ENCODE peak calls at places on chromosomes 3 and 15, in eight cellular contexts. S, Q, D, N, Z, P, J and V are unnamed samples. For H3K27me3 and H3K36me3, the result is how much of the 10 kb centered on the place peaks cover.

GRCh38 chr3:122893282-122893681 is 98.4 kb downstream of the SLC49A4 start:
- DNase-seq in J (no peak), P (no peak), D (no peak), Q (no peak), Z (no peak), N (peak), S (no peak), V (no peak)

GRCh38 chr3:184145120-184145524 is 10.0 kb downstream of the EIF2B5 start:
- DNase-seq in Z (peak), J (peak), D (peak), N (peak), S (no peak), P (no peak), Q (peak), V (peak)

GRCh38 chr3:127288921-127289645 is 1.2 kb upstream of the PRR20G start:
- DNase-seq in Q (no peak), J (no peak), Z (no peak), S (no peak), N (no peak), P (no peak), D (no peak), V (peak)

GRCh38 chr3:156750191-156750873 is 75.8 kb upstream of the LEKR1 start:
- DNase-seq in Z (no peak), P (no peak), J (peak), N (no peak), D (no peak), Q (peak), S (no peak), V (peak)

GRCh38 chr3:195511136-195511535 is 32.0 kb downstream of the PPP1R2 start:
- DNase-seq in S (no peak), Q (no peak), P (no peak), Z (no peak), N (no peak), J (no peak), D (no peak), V (no peak)

GRCh38 chr3:105162448-105162847 is 204.3 kb upstream of the ALCAM start:
- DNase-seq in Z (no peak), D (no peak), Q (no peak), P (no peak), N (no peak), S (no peak), J (no peak), V (no peak)

GRCh38 chr3:184737641-184738518 is 26.0 kb upstream of the MAGEF1 start:
- DNase-seq in D (peak), P (no peak), Z (no peak), S (no peak), J (peak), N (peak), Q (no peak), V (no peak)

GRCh38 chr3:1404270-1404669 is 311.4 kb downstream of the CNTN6 start:
- DNase-seq in Q (peak), Z (peak), P (peak), D (no peak), S (no peak), J (no peak), N (no peak), V (peak)

GRCh38 chr3:75337226-75337900 is 326.8 kb upstream of the FRG2C start:
- DNase-seq in Q (no peak), J (no peak), Z (no peak), N (no peak), S (no peak), P (no peak), D (no peak), V (no peak)

GRCh38 chr3:169744332-169745054 is 20.4 kb downstream of the TERC start:
- DNase-seq in D (no peak), Z (no peak), J (peak), S (no peak), Q (peak), P (peak), N (no peak), V (peak)

GRCh38 chr3:23659274-23659673 is 146.5 kb upstream of the UBE2E1 start:
- DNase-seq in Z (no peak), Q (no peak), P (no peak), J (no peak), S (no peak), N (no peak), D (no peak), V (no peak)

GRCh38 chr3:116443096-116443793 is 2.0 kb downstream of the LSAMP start:
- DNase-seq in S (no peak), P (no peak), Z (no peak), J (peak), D (no peak), N (no peak), Q (peak), V (no peak)

GRCh38 chr15:92921215-92922131 is 21.3 kb downstream of the CHD2 start:
- DNase-seq in S (no peak), Z (peak), D (no peak), P (no peak), J (peak), N (peak), Q (no peak), V (no peak)

GRCh38 chr3:44555753-44556152 is 760 bp downstream of the ZKSCAN7 start:
- DNase-seq in D (no peak), Q (no peak), J (peak), P (no peak), N (no peak), Z (no peak), S (no peak), V (peak)

GRCh38 chr3:47961815-47962606 is 54.2 kb downstream of the MAP4 start:
- DNase-seq in Z (peak), S (no peak), Q (no peak), D (no peak), J (no peak), N (peak), P (no peak), V (peak)

GRCh38 chr15:101781927-101782326 is 21.4 kb upstream of the OR4F6 start:
- DNase-seq in P (no peak), Q (peak), Z (no peak), D (no peak), J (no peak), N (no peak), S (no peak), V (peak)

GRCh38 chr15:64232400-64232799 is 69.6 kb upstream of the PPIB start:
- DNase-seq in N (no peak), J (peak), Z (no peak), S (no peak), D (no peak), Q (no peak), P (no peak), V (no peak)

GRCh38 chr3:50525191-50525590 is 21.8 kb upstream of the CACNA2D2 start:
- DNase-seq in Z (no peak), J (no peak), Q (no peak), P (no peak), S (no peak), N (no peak), D (no peak), V (no peak)

GRCh38 chr15:35784745-35785144 is 238.8 kb upstream of the DPH6 start:
- DNase-seq in P (no peak), Q (no peak), D (no peak), J (no peak), Z (peak), N (no peak), S (no peak), V (peak)

GRCh38 chr3:185659942-185660921 is 74.1 kb downstream of the SENP2 start:
- DNase-seq in D (peak), Q (peak), N (peak), J (peak), P (peak), S (peak), Z (peak), V (peak)

GRCh38 chr3:149970716-149971402 is at the start of gene PFN2:
- DNase-seq in J (peak), D (peak), Z (peak), P (peak), N (peak), S (peak), Q (peak), V (peak)

GRCh38 chr15:99989095-99989494 is 255.9 kb upstream of the LYSMD4 start:
- DNase-seq in Q (no peak), P (no peak), Z (no peak), J (no peak), S (peak), N (no peak), D (no peak), V (no peak)

GRCh38 chr3:169007145-169007544 is 656.4 kb downstream of the MECOM start:
- DNase-seq in J (no peak), Z (no peak), D (no peak), N (no peak), Q (no peak), S (no peak), P (no peak), V (no peak)

GRCh38 chr15:25504307-25504706 is 65.5 kb upstream of the UBE3A start:
- DNase-seq in Z (no peak), D (no peak), J (peak), P (no peak), N (no peak), S (no peak), Q (no peak), V (no peak)

GRCh38 chr3:171548918-171549317 is 88.7 kb upstream of the TNIK start:
- DNase-seq in Q (no peak), P (no peak), N (no peak), S (no peak), J (peak), Z (no peak), D (no peak), V (no peak)

GRCh38 chr3:119469378-119470189 is 821 bp downstream of the POGLUT1 start:
- DNase-seq in N (no peak), D (no peak), S (no peak), Q (no peak), J (peak), P (no peak), Z (no peak), V (no peak)

GRCh38 chr15:53581513-53581912 is 177.9 kb downstream of the WDR72 start:
- DNase-seq in Q (no peak), S (no peak), D (no peak), N (no peak), J (no peak), P (no peak), Z (no peak), V (no peak)

GRCh38 chr3:105328338-105328730 is 38.4 kb upstream of the ALCAM start:
- DNase-seq in N (no peak), J (no peak), S (no peak), D (no peak), P (no peak), Q (no peak), Z (no peak), V (no peak)

GRCh38 chr15:68433551-68433950 is 1.6 kb upstream of the ITGA11 start:
- DNase-seq in J (no peak), Q (no peak), P (no peak), N (no peak), Z (no peak), D (no peak), S (no peak), V (no peak)

GRCh38 chr3:141279074-141279945 is 47.7 kb downstream of the PXYLP1 start:
- DNase-seq in D (no peak), Z (peak), N (no peak), J (peak), P (no peak), S (no peak), Q (peak), V (peak)

GRCh38 chr15:43100971-43101370 is 4.9 kb downstream of the UBR1 start:
- DNase-seq in P (no peak), Q (no peak), Z (no peak), D (no peak), N (no peak), J (no peak), S (no peak), V (no peak)

GRCh38 chr3:125192190-125193035 is 20.1 kb downstream of the SLC12A8 start:
- DNase-seq in J (no peak), N (no peak), P (no peak), Q (peak), S (no peak), D (no peak), Z (no peak), V (peak)

GRCh38 chr3:194310516-194310915 is 40.6 kb downstream of the CPN2 start:
- DNase-seq in D (no peak), Z (no peak), N (no peak), P (no peak), Q (no peak), J (no peak), S (peak), V (no peak)

GRCh38 chr3:194308635-194309213 is 42.4 kb downstream of the CPN2 start:
- DNase-seq in Q (no peak), D (no peak), P (no peak), N (no peak), Z (no peak), J (no peak), S (no peak), V (no peak)

GRCh38 chr3:194312186-194312742 is 38.9 kb downstream of the CPN2 start:
- DNase-seq in D (no peak), Q (no peak), P (no peak), Z (no peak), J (no peak), N (no peak), S (peak), V (no peak)

GRCh38 chr3:194311000-194311399 is 40.1 kb downstream of the CPN2 start:
- DNase-seq in Z (no peak), N (no peak), Q (no peak), D (no peak), P (no peak), S (no peak), J (no peak), V (no peak)

GRCh38 chr3:194310060-194310481 is 41.1 kb downstream of the CPN2 start:
- DNase-seq in S (peak), J (no peak), P (no peak), D (no peak), Q (no peak), N (no peak), Z (no peak), V (no peak)
- H3K27me3 ChIP-seq in S (under half), J (half or more), P (under half), D (under half), Q (under half), N (under half), Z (under half), V (under half)

GRCh38 chr3:9884555-9885165 is 4.6 kb upstream of the CIDEC start:
- DNase-seq in D (no peak), Z (no peak), S (no peak), Q (no peak), P (no peak), N (peak), J (peak), V (no peak)
- H3K4me3 ChIP-seq in D (no peak), Z (no peak), S (no peak), Q (no peak), P (no peak), N (no peak), J (no peak), V (no peak)

GRCh38 chr15:41024141-41024540 is 70.9 kb downstream of the CHAC1 start:
- DNase-seq in S (no peak), Q (no peak), D (no peak), P (no peak), N (no peak), Z (no peak), J (peak), V (no peak)
- H3K36me3 ChIP-seq in S (under half), Q (under half), D (under half), P (half or more), N (under half), Z (under half), J (under half), V (under half)

DNA sequence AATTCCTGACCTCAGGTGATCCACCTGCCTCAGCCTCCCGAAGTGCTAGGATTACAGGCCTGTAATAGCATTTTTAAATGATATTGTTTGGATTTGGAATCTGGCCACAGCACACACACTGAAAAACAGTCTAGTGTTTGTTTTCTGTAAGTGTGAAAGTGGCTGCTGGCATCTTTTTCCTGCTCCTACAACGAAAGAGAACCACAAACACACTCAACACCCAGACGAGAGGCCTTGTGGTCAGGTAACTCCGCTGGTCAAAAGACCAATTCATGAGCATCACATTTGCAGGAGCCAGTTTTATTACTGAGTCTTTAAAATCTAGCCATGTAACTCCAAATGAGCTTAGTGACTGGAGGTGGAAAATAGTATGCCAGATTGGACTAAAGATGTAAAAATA is 50.2 kb downstream of the IMPG2 start:
- DNase-seq in N (no peak), J (no peak), D (no peak), S (no peak), Q (no peak), P (no peak), Z (no peak), V (no peak)
- H3K27me3 ChIP-seq in N (under half), J (under half), D (under half), S (under half), Q (under half), P (under half), Z (under half), V (under half)

GRCh38 chr3:34731879-34732278 is 907.4 kb upstream of the ARPP21 start:
- DNase-seq in Z (no peak), S (no peak), D (no peak), P (no peak), N (no peak), J (no peak), Q (no peak), V (no peak)
- H3K4me3 ChIP-seq in Z (no peak), S (no peak), D (no peak), P (no peak), N (no peak), J (no peak), Q (no peak), V (no peak)

DNA sequence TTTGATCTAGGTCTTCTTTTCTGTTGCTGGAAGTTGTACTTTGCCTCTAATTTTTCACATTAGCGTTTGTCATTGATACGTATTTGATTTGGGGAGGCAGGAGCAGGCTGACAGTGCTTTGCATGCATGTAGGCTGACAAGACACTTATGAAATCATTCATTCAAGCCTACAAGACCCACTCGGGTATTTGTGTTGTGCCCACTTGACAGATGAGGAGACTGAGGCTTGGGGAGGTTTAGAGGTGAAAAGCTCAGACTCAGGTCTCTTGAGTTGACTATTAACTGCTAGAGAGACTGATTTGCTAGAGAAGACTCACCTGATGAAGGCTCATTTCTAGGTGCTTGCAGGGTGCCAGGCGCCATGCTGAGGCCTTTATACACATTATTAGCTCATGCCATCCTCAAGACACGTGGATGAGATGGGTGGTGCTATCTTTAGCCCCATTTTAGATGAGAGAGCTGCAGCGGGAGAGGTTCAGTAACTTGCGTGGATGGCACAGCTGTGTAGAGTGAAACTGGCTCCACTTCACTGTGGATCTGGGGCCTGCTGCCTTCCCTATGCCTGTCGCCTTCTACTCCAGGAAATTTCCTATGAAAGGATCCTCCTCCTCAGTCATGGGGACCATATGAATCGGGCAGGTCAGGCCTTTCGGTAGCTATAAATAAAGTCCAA is 192.7 kb downstream of the ITPR1 start:
- DNase-seq in Z (no peak), J (no peak), P (no peak), D (no peak), N (no peak), Q (no peak), S (no peak), V (no peak)
- H3K36me3 ChIP-seq in Z (under half), J (under half), P (under half), D (under half), N (under half), Q (under half), S (under half), V (under half)